ENCODE peak calls at places on chromosomes 11 and 22, in four cellular contexts. M is GM06990, T is cardiac fibroblast, I is tibial artery. Z is an unnamed sample.

GRCh38 chr11:130051077-130051476 is 18.6 kb upstream of the APLP2 start:
- DNase-seq in T (peak), I (no peak), M (no peak), Z (peak)

GRCh38 chr11:16791494-16791961 is 53.1 kb downstream of the C11orf58 start:
- DNase-seq in M (no peak), T (peak), I (peak), Z (peak)

GRCh38 chr11:122647728-122648127 is 7.8 kb upstream of the UBASH3B start:
- DNase-seq in T (no peak), I (no peak), M (no peak), Z (no peak)

GRCh38 chr11:74693531-74693930 is 37.7 kb downstream of the CHRDL2 start:
- DNase-seq in M (no peak), I (no peak), T (no peak), Z (no peak)

GRCh38 chr22:32761251-32761903 is 40.1 kb upstream of the TIMP3 start:
- DNase-seq in T (no peak), I (peak), M (no peak), Z (peak)

GRCh38 chr11:120688166-120688565 is 176.6 kb downstream of the GRIK4 start:
- DNase-seq in T (no peak), I (no peak), M (no peak), Z (no peak)

GRCh38 chr11:128653828-128654231 is 40.0 kb upstream of the FLI1 start:
- DNase-seq in T (peak), I (peak), M (no peak), Z (peak)

GRCh38 chr22:36369922-36370781 is 17.6 kb downstream of the MYH9 start:
- DNase-seq in M (no peak), T (peak), I (peak), Z (peak)

GRCh38 chr22:21457023-21457787 is 10.0 kb upstream of the TMEM191C start:
- DNase-seq in M (no peak), T (no peak), I (no peak), Z (no peak)

GRCh38 chr22:47439643-47440265 is 677.3 kb downstream of the TBC1D22A start:
- DNase-seq in I (no peak), M (no peak), T (no peak), Z (no peak)

GRCh38 chr22:47014636-47014930 is 252.1 kb downstream of the TBC1D22A start:
- DNase-seq in T (no peak), I (no peak), M (no peak), Z (no peak)

GRCh38 chr11:8871283-8871775 is 39.7 kb upstream of the AKIP1 start:
- DNase-seq in I (peak), M (no peak), T (peak), Z (peak)

GRCh38 chr22:37752189-37753061 is 55.3 kb upstream of the GCAT start:
- DNase-seq in M (no peak), I (peak), T (peak), Z (peak)

GRCh38 chr11:15276616-15277015 is 161.9 kb downstream of the INSC start:
- DNase-seq in T (peak), I (no peak), M (no peak), Z (no peak)

GRCh38 chr22:27801197-27801615 is 350 bp downstream of the MN1 start:
- DNase-seq in T (peak), I (no peak), M (no peak), Z (no peak)

GRCh38 chr11:129943036-129943435 is 47.7 kb upstream of the NFRKB start:
- DNase-seq in I (no peak), M (no peak), T (no peak), Z (no peak)

GRCh38 chr11:16924826-16925494 is 89.3 kb downstream of the PLEKHA7 start:
- DNase-seq in I (peak), M (no peak), T (peak), Z (no peak)

GRCh38 chr11:68090706-68091105 is 30.5 kb downstream of the CHKA start:
- DNase-seq in M (no peak), T (no peak), I (no peak), Z (no peak)

GRCh38 chr11:62145261-62145871 is 21.6 kb downstream of the INCENP start:
- DNase-seq in I (peak), M (no peak), T (no peak), Z (no peak)

GRCh38 chr11:62144641-62145255 is 20.9 kb downstream of the INCENP start:
- DNase-seq in M (no peak), I (peak), T (no peak), Z (no peak)

GRCh38 chr11:62142043-62142375 is 18.2 kb downstream of the INCENP start:
- DNase-seq in T (no peak), I (peak), M (no peak), Z (no peak)

GRCh38 chr11:62142921-62143320 is 19.1 kb downstream of the INCENP start:
- DNase-seq in T (peak), M (no peak), I (no peak), Z (no peak)

GRCh38 chr11:62143727-62144126 is 19.9 kb downstream of the INCENP start:
- DNase-seq in M (no peak), T (no peak), I (no peak), Z (no peak)
- TF ChIP-seq CTCF in M (no peak), T (peak), I (no peak), Z (peak)

GRCh38 chr11:60870733-60871377 is 3.5 kb downstream of the ZP1 start:
- DNase-seq in T (no peak), I (no peak), M (no peak), Z (no peak)

GRCh38 chr11:60872952-60873524 is 5.7 kb downstream of the ZP1 start:
- DNase-seq in I (no peak), M (no peak), T (peak), Z (peak)

GRCh38 chr11:60872124-60872951 is 5.0 kb downstream of the ZP1 start:
- DNase-seq in M (no peak), I (peak), T (peak), Z (no peak)

GRCh38 chr11:60870276-60870675 is 2.9 kb downstream of the ZP1 start:
- DNase-seq in M (no peak), I (no peak), T (no peak), Z (no peak)

GRCh38 chr11:60871378-60872061 is 4.2 kb downstream of the ZP1 start:
- DNase-seq in T (peak), M (no peak), I (no peak), Z (peak)
- TF ChIP-seq CTCF in T (peak), M (no peak), I (no peak), Z (peak)

GRCh38 chr11:119388103-119388502 is 6.6 kb upstream of the USP2 start:
- DNase-seq in I (no peak), T (no peak), M (no peak), Z (no peak)

GRCh38 chr11:119384332-119384731 is 2.8 kb upstream of the USP2 start:
- DNase-seq in M (no peak), I (no peak), T (no peak), Z (no peak)

GRCh38 chr11:119389611-119390254 is 8.2 kb upstream of the USP2 start:
- DNase-seq in M (no peak), I (no peak), T (no peak), Z (no peak)
- TF ChIP-seq CTCF in M (peak), I (no peak), T (peak), Z (peak)

GRCh38 chr11:47248664-47249377 is at the start of gene ACP2:
- DNase-seq in M (peak), T (peak), I (peak), Z (peak)
- TF ChIP-seq CTCF in M (peak), T (peak), I (no peak), Z (peak)

Z was measured in HFFc6.